ENCODE peak calls at places on chromosomes 7 and 10, in six cellular contexts. One of them, this sample, is unnamed.
A peak's percentile ranks its signal among the peaks of the same experiment; 100 is the strongest.

GRCh38 chr10:5788969-5789368 is 24.3 kb downstream of the GDI2 start:
- DNase-seq in adrenal gland: no peak
- DNase-seq in IMR-90: no peak
- DNase-seq in breast epithelium: no peak
- DNase-seq in sigmoid colon: no peak
- DNase-seq in stomach: no peak
- DNase-seq in this sample: no peak

GRCh38 chr10:34698248-34698831 is 116.8 kb downstream of the PARD3 start:
- DNase-seq in adrenal gland: no peak
- DNase-seq in IMR-90: no peak
- DNase-seq in breast epithelium: no peak
- DNase-seq in sigmoid colon: no peak
- DNase-seq in stomach: no peak
- DNase-seq in this sample: no peak

GRCh38 chr7:13898957-13899670 is 90.4 kb downstream of the ETV1 start:
- DNase-seq in adrenal gland: no peak
- DNase-seq in IMR-90: no peak
- DNase-seq in breast epithelium: no peak
- DNase-seq in sigmoid colon: no peak
- DNase-seq in stomach: no peak
- DNase-seq in this sample: peak; percentile 18

GRCh38 chr10:974038-974784 is 14.0 kb upstream of the GTPBP4 start:
- DNase-seq in adrenal gland: peak; percentile 58
- DNase-seq in IMR-90: no peak
- DNase-seq in breast epithelium: no peak
- DNase-seq in sigmoid colon: no peak
- DNase-seq in stomach: peak; percentile 86
- DNase-seq in this sample: no peak

GRCh38 chr10:78972160-78972946 is 96.4 kb upstream of the ZMIZ1 start:
- DNase-seq in adrenal gland: peak; percentile 95
- DNase-seq in IMR-90: peak; percentile 83
- DNase-seq in breast epithelium: peak; percentile 46
- DNase-seq in sigmoid colon: peak; percentile 91
- DNase-seq in stomach: peak; percentile 48
- DNase-seq in this sample: peak; percentile 75

GRCh38 chr10:91681361-91682276 is 48.7 kb upstream of the PPP1R3C start:
- DNase-seq in adrenal gland: peak; percentile 70
- DNase-seq in IMR-90: no peak
- DNase-seq in breast epithelium: peak; percentile 63
- DNase-seq in sigmoid colon: no peak
- DNase-seq in stomach: no peak
- DNase-seq in this sample: peak; percentile 61

GRCh38 chr7:15515201-15515777 is 46.5 kb downstream of the AGMO start:
- DNase-seq in adrenal gland: no peak
- DNase-seq in IMR-90: peak; percentile 1
- DNase-seq in breast epithelium: no peak
- DNase-seq in sigmoid colon: no peak
- DNase-seq in stomach: no peak
- DNase-seq in this sample: no peak

GRCh38 chr10:50552771-50553535 is 70.8 kb downstream of the SGMS1 start:
- DNase-seq in adrenal gland: no peak
- DNase-seq in IMR-90: peak; percentile 36
- DNase-seq in breast epithelium: no peak
- DNase-seq in sigmoid colon: no peak
- DNase-seq in stomach: peak; percentile 29
- DNase-seq in this sample: peak; percentile 30

GRCh38 chr7:70533614-70534013 is 598.3 kb upstream of the GALNT17 start:
- DNase-seq in adrenal gland: no peak
- DNase-seq in IMR-90: no peak
- DNase-seq in breast epithelium: no peak
- DNase-seq in sigmoid colon: no peak
- DNase-seq in stomach: no peak
- DNase-seq in this sample: no peak

GRCh38 chr10:121694966-121695340 is 96.7 kb upstream of the FGFR2 start:
- DNase-seq in adrenal gland: no peak
- DNase-seq in IMR-90: no peak
- DNase-seq in breast epithelium: no peak
- DNase-seq in sigmoid colon: no peak
- DNase-seq in stomach: no peak
- DNase-seq in this sample: no peak

GRCh38 chr10:132507467-132507955 is 30.1 kb upstream of the INPP5A start:
- DNase-seq in adrenal gland: peak; percentile 40
- DNase-seq in IMR-90: no peak
- DNase-seq in breast epithelium: no peak
- DNase-seq in sigmoid colon: peak; percentile 53
- DNase-seq in stomach: peak; percentile 7
- DNase-seq in this sample: no peak

GRCh38 chr10:50613150-50613549 is 10.6 kb downstream of the SGMS1 start:
- DNase-seq in adrenal gland: no peak
- DNase-seq in IMR-90: no peak
- DNase-seq in breast epithelium: no peak
- DNase-seq in sigmoid colon: no peak
- DNase-seq in stomach: no peak
- DNase-seq in this sample: no peak

GRCh38 chr7:117590191-117590590 is 110.4 kb downstream of the CFTR start:
- DNase-seq in adrenal gland: no peak
- DNase-seq in IMR-90: no peak
- DNase-seq in breast epithelium: no peak
- DNase-seq in sigmoid colon: no peak
- DNase-seq in stomach: no peak
- DNase-seq in this sample: no peak

GRCh38 chr7:99120916-99121315 is 23.0 kb downstream of the SMURF1 start:
- DNase-seq in adrenal gland: no peak
- DNase-seq in IMR-90: no peak
- DNase-seq in breast epithelium: no peak
- DNase-seq in sigmoid colon: no peak
- DNase-seq in stomach: no peak
- DNase-seq in this sample: no peak

GRCh38 chr10:65861249-65861648 is 1064.6 kb upstream of the LRRTM3 start:
- DNase-seq in adrenal gland: no peak
- DNase-seq in IMR-90: no peak
- DNase-seq in breast epithelium: no peak
- DNase-seq in sigmoid colon: no peak
- DNase-seq in stomach: no peak
- DNase-seq in this sample: no peak

GRCh38 chr10:129023057-129023456 is 444.0 kb upstream of the MGMT start:
- DNase-seq in adrenal gland: peak; percentile 68
- DNase-seq in IMR-90: peak; percentile 15
- DNase-seq in breast epithelium: no peak
- DNase-seq in sigmoid colon: peak; percentile 74
- DNase-seq in stomach: no peak
- DNase-seq in this sample: no peak

GRCh38 chr7:108525327-108525984 is 479 bp downstream of the PNPLA8 start:
- DNase-seq in adrenal gland: no peak
- DNase-seq in IMR-90: peak; percentile 82
- DNase-seq in breast epithelium: no peak
- DNase-seq in sigmoid colon: peak; percentile 95
- DNase-seq in stomach: no peak
- DNase-seq in this sample: peak; percentile 85

GRCh38 chr7:149005427-149006344 is 22.6 kb downstream of the PDIA4 start:
- DNase-seq in adrenal gland: peak; percentile 93
- DNase-seq in IMR-90: peak; percentile 55
- DNase-seq in breast epithelium: peak; percentile 49
- DNase-seq in sigmoid colon: peak; percentile 92
- DNase-seq in stomach: peak; percentile 88
- DNase-seq in this sample: peak; percentile 89

GRCh38 chr10:70331486-70332268 is 47.9 kb upstream of the NPFFR1 start:
- DNase-seq in adrenal gland: peak; percentile 84
- DNase-seq in IMR-90: peak; percentile 93
- DNase-seq in breast epithelium: peak; percentile 68
- DNase-seq in sigmoid colon: peak; percentile 68
- DNase-seq in stomach: peak; percentile 35
- DNase-seq in this sample: peak; percentile 57

GRCh38 chr7:133054167-133054840 is 27.6 kb downstream of the CHCHD3 start:
- DNase-seq in adrenal gland: no peak
- DNase-seq in IMR-90: peak; percentile 47
- DNase-seq in breast epithelium: no peak
- DNase-seq in sigmoid colon: no peak
- DNase-seq in stomach: no peak
- DNase-seq in this sample: no peak

GRCh38 chr7:134245253-134245652 is 71.5 kb downstream of the SLC35B4 start:
- DNase-seq in adrenal gland: no peak
- DNase-seq in IMR-90: no peak
- DNase-seq in breast epithelium: no peak
- DNase-seq in sigmoid colon: no peak
- DNase-seq in stomach: no peak
- DNase-seq in this sample: no peak

GRCh38 chr7:134246347-134246746 is 70.4 kb downstream of the SLC35B4 start:
- DNase-seq in adrenal gland: no peak
- DNase-seq in IMR-90: no peak
- DNase-seq in breast epithelium: no peak
- DNase-seq in sigmoid colon: no peak
- DNase-seq in stomach: no peak
- DNase-seq in this sample: no peak

DNA sequence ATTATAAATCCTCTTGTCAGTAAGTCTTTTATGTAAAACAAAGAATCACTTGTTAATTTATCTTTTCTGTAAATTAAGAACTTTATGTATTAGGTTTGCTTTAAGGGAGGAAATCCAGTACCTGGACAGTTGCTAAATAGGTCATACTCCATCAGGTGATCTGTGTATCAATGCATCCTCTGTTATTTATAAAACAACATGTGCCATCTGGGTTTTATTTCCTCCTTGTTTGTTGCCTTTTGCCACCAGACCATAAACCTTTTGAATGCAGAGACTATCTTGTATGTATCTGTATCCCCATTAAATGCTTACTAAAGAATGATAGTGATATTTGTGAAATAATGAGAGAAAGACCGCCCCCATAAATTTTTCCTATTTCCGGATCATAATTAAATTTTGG is 70.0 kb downstream of the SLC35B4 start:
- DNase-seq in adrenal gland: no peak
- DNase-seq in IMR-90: no peak
- DNase-seq in breast epithelium: no peak
- DNase-seq in sigmoid colon: no peak
- DNase-seq in stomach: no peak
- DNase-seq in this sample: no peak
- H3K4me1 ChIP-seq in adrenal gland: no peaks in the 10 kb centered on the region
- H3K4me1 ChIP-seq in IMR-90: no peaks in the 10 kb centered on the region
- H3K4me1 ChIP-seq in breast epithelium: no peaks in the 10 kb centered on the region
- H3K4me1 ChIP-seq in sigmoid colon: no peaks in the 10 kb centered on the region
- H3K4me1 ChIP-seq in stomach: no peaks in the 10 kb centered on the region
- H3K4me1 ChIP-seq in this sample: no peaks in the 10 kb centered on the region

GRCh38 chr10:75211007-75211735 is 575 bp downstream of the VDAC2 start:
- DNase-seq in adrenal gland: peak; percentile 39
- DNase-seq in IMR-90: peak; percentile 57
- DNase-seq in breast epithelium: no peak
- DNase-seq in sigmoid colon: peak; percentile 58
- DNase-seq in stomach: peak; percentile 42
- DNase-seq in this sample: peak; percentile 62
- TF ChIP-seq POLR2A in adrenal gland: no peak
- TF ChIP-seq POLR2A in IMR-90: peak; percentile 21
- TF ChIP-seq POLR2A in breast epithelium: no peak
- TF ChIP-seq POLR2A in sigmoid colon: no peak
- TF ChIP-seq POLR2A in stomach: no peak
- TF ChIP-seq POLR2A in this sample: no peak

DNA sequence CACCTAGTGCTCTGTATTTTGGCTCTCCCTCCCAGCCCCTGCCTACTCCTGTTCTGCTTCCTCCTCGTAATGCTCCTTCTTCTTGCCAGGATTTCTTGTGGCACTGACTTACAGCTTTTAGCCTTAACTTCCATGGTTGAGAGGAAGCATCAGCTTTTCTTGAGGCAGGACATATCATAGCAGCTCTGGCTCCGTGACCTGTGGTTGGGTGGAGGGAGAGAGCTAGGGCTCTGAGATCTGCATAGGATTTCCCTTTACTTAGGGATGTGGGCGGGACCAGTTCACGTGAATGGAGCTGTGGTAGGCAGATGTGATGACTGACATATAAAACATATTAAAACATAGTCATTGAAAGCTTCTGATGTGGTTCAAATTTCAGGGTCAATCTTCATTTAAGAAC is 10.6 kb upstream of the RAB11FIP2 start:
- DNase-seq in adrenal gland: no peak
- DNase-seq in IMR-90: no peak
- DNase-seq in breast epithelium: no peak
- DNase-seq in sigmoid colon: no peak
- DNase-seq in stomach: no peak
- DNase-seq in this sample: no peak
- TF ChIP-seq CTCF in adrenal gland: no peak
- TF ChIP-seq CTCF in IMR-90: no peak
- TF ChIP-seq CTCF in breast epithelium: no peak
- TF ChIP-seq CTCF in sigmoid colon: no peak
- TF ChIP-seq CTCF in stomach: no peak
- TF ChIP-seq CTCF in this sample: no peak

GRCh38 chr7:44087914-44088838 is 5.8 kb upstream of the POLM start:
- DNase-seq in adrenal gland: no peak
- DNase-seq in IMR-90: peak; percentile 81
- DNase-seq in breast epithelium: no peak
- DNase-seq in sigmoid colon: peak; percentile 86
- DNase-seq in stomach: no peak
- DNase-seq in this sample: peak; percentile 63
- H3K4me1 ChIP-seq in adrenal gland: peaks cover 3% of the 10 kb centered on the region
- H3K4me1 ChIP-seq in IMR-90: peaks cover 27% of the 10 kb centered on the region
- H3K4me1 ChIP-seq in breast epithelium: no peaks in the 10 kb centered on the region
- H3K4me1 ChIP-seq in sigmoid colon: no peaks in the 10 kb centered on the region
- H3K4me1 ChIP-seq in stomach: no peaks in the 10 kb centered on the region
- H3K4me1 ChIP-seq in this sample: peaks cover 23% of the 10 kb centered on the region

GRCh38 chr7:49174396-49174795 is 250.0 kb downstream of the CDC14C start:
- DNase-seq in adrenal gland: no peak
- DNase-seq in IMR-90: no peak
- DNase-seq in breast epithelium: no peak
- DNase-seq in sigmoid colon: no peak
- DNase-seq in stomach: no peak
- DNase-seq in this sample: no peak
- TF ChIP-seq POLR2A in adrenal gland: no peak
- TF ChIP-seq POLR2A in IMR-90: no peak
- TF ChIP-seq POLR2A in breast epithelium: no peak
- TF ChIP-seq POLR2A in sigmoid colon: no peak
- TF ChIP-seq POLR2A in stomach: no peak
- TF ChIP-seq POLR2A in this sample: no peak

This sample was measured in testis.